ENCODE peak calls at places on chromosomes 11 and 22, in eight cellular contexts. G is LoVo; N is right cardiac atrium; V is NCI-H460; H is G401; U is left ventricle myocardium inferior; T is stimulated activated CD4-positive, alpha-beta T cell treated with anti-CD3 and anti-CD28 coated beads, Interleukin-15, amount 100 ng/mL, for 24 hours; W is heart right ventricle. E is an unnamed sample.

GRCh38 chr11:61264795-61265194 is 23.8 kb downstream of the PGA5 start:
- DNase-seq in N (no peak), W (no peak), H (no peak), V (no peak), T (no peak), G (no peak), U (no peak), E (no peak)

GRCh38 chr11:130209944-130210854 is 50.6 kb downstream of the ST14 start:
- DNase-seq in H (no peak), G (no peak), U (no peak), T (no peak), V (no peak), N (no peak), W (no peak), E (no peak)

GRCh38 chr11:117417856-117418255 is 90.2 kb downstream of the CEP164 start:
- DNase-seq in V (no peak), H (no peak), T (no peak), N (no peak), G (no peak), W (no peak), U (no peak), E (no peak)

GRCh38 chr22:50260801-50261614 is 475 bp downstream of the MAPK12 start:
- DNase-seq in V (no peak), G (peak), U (no peak), T (peak), W (peak), H (peak), N (peak), E (peak)

GRCh38 chr11:88312665-88313064 is 24.9 kb downstream of the CTSC start:
- DNase-seq in N (no peak), H (no peak), V (no peak), T (no peak), U (no peak), G (no peak), W (no peak), E (no peak)

GRCh38 chr22:46320716-46321386 is 14.7 kb upstream of the TRMU start:
- DNase-seq in G (no peak), N (no peak), V (no peak), U (no peak), T (no peak), W (no peak), H (no peak), E (no peak)

GRCh38 chr11:64990222-64990918 is 6.4 kb downstream of the BATF2 start:
- DNase-seq in U (peak), G (no peak), V (peak), W (peak), N (peak), T (no peak), H (no peak), E (no peak)

GRCh38 chr11:9219572-9219971 is 45.6 kb downstream of the DENND5A start:
- DNase-seq in G (no peak), H (no peak), W (no peak), V (no peak), U (no peak), T (no peak), N (no peak), E (no peak)

GRCh38 chr11:45885274-45885920 is at the start of gene MAPK8IP1:
- DNase-seq in T (peak), H (peak), V (peak), W (peak), G (peak), U (peak), N (peak), E (peak)